ENCODE peak calls at places on chromosome 12, in seven cellular contexts. V, I, E, N, M, L and B are unnamed samples.
A peak's percentile ranks its signal among the peaks of the same experiment; 100 is the strongest.

GRCh38 chr12:104763163-104763805 is 194.8 kb downstream of the SLC41A2 start:
- DNase-seq in V (no peak), L (no peak), I (no peak), E (no peak), N (peak; percentile 92), M (no peak), B (no peak)

GRCh38 chr12:24381790-24382189 is 432.3 kb upstream of the SOX5 start:
- DNase-seq in I (no peak), V (no peak), L (no peak), E (no peak), M (no peak), N (no peak), B (no peak)

GRCh38 chr12:32828552-32828951 is 68.0 kb downstream of the PKP2 start:
- DNase-seq in I (no peak), E (no peak), M (no peak), V (no peak), L (no peak), N (no peak), B (no peak)

GRCh38 chr12:53004178-53004577 is 2.1 kb upstream of the EIF4B start:
- DNase-seq in V (no peak), M (peak; percentile 47), E (no peak), L (no peak), N (no peak), I (no peak), B (no peak)

GRCh38 chr12:133165776-133166175 is 15.5 kb upstream of the ZNF268 start:
- DNase-seq in N (no peak), M (no peak), L (no peak), V (no peak), E (no peak), I (no peak), B (no peak)

GRCh38 chr12:38162708-38163441 is 153.7 kb upstream of the ALG10B start:
- DNase-seq in E (no peak), V (no peak), I (no peak), N (no peak), M (no peak), L (no peak), B (no peak)

GRCh38 chr12:106118-106561 is 39.6 kb downstream of the IQSEC3 start:
- DNase-seq in E (no peak), L (no peak), M (peak; percentile 25), V (no peak), I (no peak), N (no peak), B (no peak)

GRCh38 chr12:59077153-59077930 is 157.0 kb upstream of the LRIG3 start:
- DNase-seq in L (no peak), M (no peak), E (peak; percentile 77), I (no peak), V (no peak), N (no peak), B (no peak)

GRCh38 chr12:13167226-13167625 is 29.3 kb upstream of the EMP1 start:
- DNase-seq in E (no peak), L (no peak), I (no peak), M (no peak), V (no peak), N (no peak), B (no peak)

GRCh38 chr12:81284137-81284536 is 206.3 kb downstream of the ACSS3 start:
- DNase-seq in V (no peak), L (no peak), E (no peak), M (no peak), N (peak; percentile 3), I (no peak), B (no peak)

GRCh38 chr12:29844667-29845066 is 60.9 kb upstream of the TMTC1 start:
- DNase-seq in N (no peak), I (no peak), V (no peak), E (no peak), M (no peak), L (no peak), B (no peak)

GRCh38 chr12:2555487-2556082 is 239.2 kb upstream of the FKBP4 start:
- DNase-seq in L (no peak), I (no peak), E (no peak), V (no peak), N (no peak), M (no peak), B (no peak)

GRCh38 chr12:95859344-95859816 is 628 bp downstream of the SNRPF start:
- DNase-seq in V (no peak), M (peak; percentile 38), E (no peak), I (no peak), N (peak; percentile 56), L (no peak), B (peak; percentile 65)

GRCh38 chr12:97394657-97395056 is 67.9 kb upstream of the RMST start:
- DNase-seq in I (no peak), N (no peak), M (no peak), E (no peak), V (no peak), L (no peak), B (no peak)

GRCh38 chr12:63304844-63305243 is 153.8 kb upstream of the AVPR1A start:
- DNase-seq in M (no peak), V (no peak), L (no peak), N (no peak), E (no peak), I (no peak), B (peak; percentile 26)

GRCh38 chr12:25959069-25959961 is 833 bp downstream of the RASSF8 start:
- DNase-seq in N (peak; percentile 81), E (peak; percentile 40), L (no peak), I (peak; percentile 75), V (no peak), M (peak; percentile 46), B (no peak)

GRCh38 chr12:102992297-102992696 is 34.8 kb downstream of the ASCL1 start:
- DNase-seq in L (no peak), N (no peak), E (no peak), V (no peak), M (peak; percentile 10), I (no peak), B (no peak)

GRCh38 chr12:6961695-6962284 is 8.7 kb downstream of the PHB2 start:
- DNase-seq in N (peak; percentile 89), M (peak; percentile 89), L (no peak), V (no peak), I (peak; percentile 73), E (peak; percentile 60), B (peak; percentile 91)

GRCh38 chr12:12798480-12798879 is 13.0 kb downstream of the APOLD1 start:
- DNase-seq in V (no peak), I (no peak), E (no peak), N (no peak), M (no peak), L (no peak), B (no peak)

GRCh38 chr12:104750061-104750460 is 208.0 kb downstream of the SLC41A2 start:
- DNase-seq in M (no peak), I (no peak), L (no peak), V (no peak), E (no peak), N (peak; percentile 93), B (no peak)

GRCh38 chr12:17352164-17352563 is 737.8 kb downstream of the RERGL start:
- DNase-seq in L (no peak), I (no peak), V (no peak), E (no peak), M (no peak), N (no peak), B (no peak)

GRCh38 chr12:78096909-78097597 is 266.4 kb downstream of the NAV3 start:
- DNase-seq in M (no peak), I (peak; percentile 21), E (no peak), L (no peak), N (no peak), V (no peak), B (no peak)

GRCh38 chr12:19588944-19589343 is 149.7 kb downstream of the AEBP2 start:
- DNase-seq in V (no peak), E (no peak), L (no peak), M (no peak), N (peak; percentile 33), I (no peak), B (no peak)

GRCh38 chr12:18684430-18684829 is 53.4 kb downstream of the PLCZ1 start:
- DNase-seq in E (no peak), N (no peak), I (no peak), V (no peak), L (no peak), M (no peak), B (no peak)

GRCh38 chr12:95074766-95075165 is 1.3 kb upstream of the NR2C1 start:
- DNase-seq in E (no peak), L (no peak), I (no peak), V (no peak), M (no peak), N (no peak), B (no peak)

GRCh38 chr12:3837049-3837448 is 36.1 kb downstream of the PARP11 start:
- DNase-seq in E (no peak), N (no peak), L (no peak), V (no peak), I (no peak), M (no peak), B (peak; percentile 6)

GRCh38 chr12:6049587-6049986 is 74.9 kb downstream of the VWF start:
- DNase-seq in L (no peak), I (no peak), N (no peak), E (no peak), V (no peak), M (no peak), B (no peak)

GRCh38 chr12:26614217-26614616 is 218.8 kb downstream of the ITPR2 start:
- DNase-seq in E (no peak), L (no peak), M (peak; percentile 49), V (no peak), I (peak; percentile 47), N (peak; percentile 81), B (peak; percentile 53)

GRCh38 chr12:18158774-18159557 is 69.0 kb upstream of the RERGL start:
- DNase-seq in N (peak; percentile 50), M (peak; percentile 50), V (no peak), I (no peak), E (no peak), L (no peak), B (peak; percentile 60)

DNA sequence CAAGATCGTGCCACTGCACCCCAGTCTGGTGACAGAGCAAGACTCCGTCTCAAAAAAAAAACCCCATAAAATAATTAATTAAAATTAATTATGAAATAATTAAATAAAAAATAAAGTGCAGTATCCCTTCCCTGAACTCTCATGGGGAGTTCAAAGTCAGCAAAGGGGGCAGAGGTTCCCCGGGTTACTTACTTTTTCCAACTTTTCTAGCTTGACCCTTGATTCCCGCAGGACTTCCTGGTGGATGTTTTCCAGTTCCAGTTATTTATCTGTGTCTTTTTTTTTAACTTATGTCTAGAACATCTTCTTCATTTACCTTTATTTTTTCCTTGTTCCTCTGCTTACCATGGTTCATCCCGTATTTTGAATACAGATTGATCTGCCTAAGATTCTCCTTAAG is 197.4 kb downstream of the EPS8 start:
- DNase-seq in L (no peak), V (no peak), N (no peak), M (no peak), I (no peak), E (no peak), B (no peak)
- TF ChIP-seq POLR2A in L (no peak), V (no peak), N (no peak), M (no peak), I (no peak), E (no peak), B (no peak)

GRCh38 chr12:42482820-42483533 is 106.6 kb downstream of the PRICKLE1 start:
- DNase-seq in E (peak; percentile 38), I (peak; percentile 80), N (peak; percentile 79), L (peak; percentile 80), M (peak; percentile 67), V (no peak), B (peak; percentile 54)
- TF ChIP-seq POLR2A in E (no peak), I (peak; percentile 18), N (no peak), L (no peak), M (no peak), V (no peak), B (no peak)

GRCh38 chr12:69239286-69239921 is at the start of gene CPSF6:
- DNase-seq in L (peak; percentile 97), N (peak; percentile 98), M (peak; percentile 96), V (peak; percentile 82), I (peak; percentile 96), E (peak; percentile 94), B (peak; percentile 98)
- TF ChIP-seq POLR2A in L (peak; percentile 84), N (peak; percentile 77), M (peak; percentile 89), V (peak; percentile 96), I (peak; percentile 97), E (peak; percentile 98), B (peak; percentile 74)

GRCh38 chr12:89389755-89390661 is 37.7 kb upstream of the DUSP6 start:
- DNase-seq in M (no peak), E (no peak), I (no peak), L (no peak), V (no peak), N (peak; percentile 33), B (peak; percentile 9)
- TF ChIP-seq POLR2A in M (no peak), E (no peak), I (no peak), L (no peak), V (no peak), N (no peak), B (no peak)